ENCODE peak calls at places on chromosomes 5 and 9, in eight cellular contexts. O, B, Z, S, J, N, R and U are unnamed samples.

GRCh38 chr5:159908201-159908940 is 7.9 kb upstream of the ADRA1B start:
- DNase-seq in R (no peak), S (no peak), Z (no peak), B (no peak), J (no peak), O (no peak), N (no peak), U (no peak)

GRCh38 chr9:86515221-86515620 is 161.0 kb upstream of the TUT7 start:
- DNase-seq in B (no peak), Z (no peak), N (no peak), S (no peak), J (no peak), O (no peak), R (no peak), U (no peak)

GRCh38 chr5:84242286-84242685 is 142.4 kb downstream of the EDIL3 start:
- DNase-seq in R (no peak), Z (peak; percentile 63), N (no peak), S (no peak), J (no peak), B (no peak), O (no peak), U (no peak)

GRCh38 chr5:116300016-116300601 is 215.3 kb downstream of the COMMD10 start:
- DNase-seq in S (no peak), N (no peak), J (no peak), B (no peak), Z (peak; percentile 74), O (no peak), R (no peak), U (no peak)

GRCh38 chr9:12838546-12838945 is 63.7 kb downstream of the LURAP1L start:
- DNase-seq in S (no peak), R (no peak), N (no peak), Z (no peak), O (no peak), J (no peak), B (no peak), U (no peak)

GRCh38 chr9:124347968-124348358 is 67.3 kb downstream of the PSMB7 start:
- DNase-seq in J (no peak), Z (no peak), R (no peak), S (no peak), N (peak; percentile 30), B (no peak), O (no peak), U (no peak)

GRCh38 chr5:43117092-43117491 is 3.6 kb upstream of the ZNF131 start:
- DNase-seq in B (no peak), Z (no peak), O (no peak), R (no peak), S (no peak), N (no peak), J (no peak), U (no peak)

GRCh38 chr5:145479271-145479670 is 355.9 kb downstream of the PRELID2 start:
- DNase-seq in Z (no peak), N (no peak), J (no peak), R (no peak), S (no peak), O (no peak), B (no peak), U (no peak)

GRCh38 chr5:86971034-86971511 is 296.6 kb upstream of the RASA1 start:
- DNase-seq in N (no peak), Z (peak; percentile 68), J (peak; percentile 18), O (no peak), B (no peak), R (no peak), S (no peak), U (no peak)

GRCh38 chr5:8057764-8058163 is 188.8 kb downstream of the MTRR start:
- DNase-seq in R (peak; percentile 21), J (no peak), B (no peak), S (no peak), O (no peak), N (no peak), Z (peak; percentile 25), U (no peak)

GRCh38 chr5:172990776-172991175 is 7.2 kb downstream of the ATP6V0E1 start:
- DNase-seq in S (no peak), N (no peak), J (no peak), R (no peak), Z (no peak), B (no peak), O (no peak), U (no peak)

GRCh38 chr9:107528686-107529085 is 39.1 kb upstream of the KLF4 start:
- DNase-seq in Z (no peak), J (no peak), N (no peak), B (no peak), R (no peak), S (no peak), O (no peak), U (no peak)

DNA sequence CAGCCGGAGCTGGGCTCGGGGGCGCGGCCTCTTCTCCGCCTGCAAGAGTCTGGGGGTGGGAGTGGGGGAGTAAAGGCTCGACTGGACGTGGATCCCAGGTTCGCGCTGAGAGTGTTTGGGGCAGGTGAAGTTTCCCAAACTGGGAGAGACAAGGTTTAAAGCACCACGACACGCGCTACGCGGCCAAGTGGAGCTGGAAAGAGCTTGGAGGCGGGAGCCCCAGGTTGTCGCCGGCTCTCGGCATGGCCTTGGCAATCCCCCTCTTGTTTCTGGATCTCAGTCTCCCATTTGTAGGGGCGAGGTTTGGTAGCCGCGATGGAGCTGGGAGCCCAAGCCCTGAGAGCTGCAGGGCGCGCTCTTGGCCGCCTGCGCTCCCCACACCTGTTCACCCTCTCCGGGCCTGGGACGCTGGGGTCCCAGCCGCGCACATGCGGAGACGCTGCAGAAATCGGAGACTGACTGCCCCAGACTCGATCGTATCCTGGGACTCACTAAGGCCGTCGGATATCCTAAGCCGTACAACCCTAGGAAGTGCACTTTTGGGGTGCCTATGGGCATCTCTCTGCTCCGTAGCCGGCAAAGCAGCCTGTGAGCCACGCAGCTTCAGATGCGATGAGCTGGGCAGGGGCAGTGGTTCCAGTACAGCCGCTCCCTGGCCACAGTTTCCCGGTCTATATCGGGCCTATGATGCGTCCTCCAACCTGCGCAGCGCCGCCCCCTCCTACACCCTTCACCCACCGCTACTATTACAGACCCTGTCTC is 937 bp downstream of the TMOD1 start:
- DNase-seq in Z (no peak), J (no peak), N (peak; percentile 81), O (no peak), S (peak; percentile 51), B (peak; percentile 54), R (peak; percentile 28), U (no peak)
- TF ChIP-seq CTCF in Z (no peak), J (no peak), N (no peak), O (no peak), S (no peak), B (no peak), R (no peak), U (no peak)

GRCh38 chr5:32506809-32507208 is 62.3 kb upstream of the ZFR start:
- DNase-seq in Z (peak; percentile 95), S (peak; percentile 37), R (peak; percentile 6), B (no peak), O (no peak), N (no peak), J (no peak), U (no peak)
- H3K27me3 ChIP-seq in Z (no peaks in the 10 kb centered on the region), S (no peaks in the 10 kb centered on the region), R (no peaks in the 10 kb centered on the region), B (peaks cover 13% of the 10 kb centered on the region), O (no peaks in the 10 kb centered on the region), N (no peaks in the 10 kb centered on the region), J (peaks cover 17% of the 10 kb centered on the region), U (no peaks in the 10 kb centered on the region)

GRCh38 chr9:88748566-88749238 is 213.7 kb downstream of the NXNL2 start:
- DNase-seq in N (peak; percentile 75), Z (no peak), B (no peak), J (no peak), R (peak; percentile 26), O (no peak), S (peak; percentile 69), U (no peak)
- H3K27ac ChIP-seq in N (peak overlapping the region; percentile 50), Z (no peak overlapping the region), B (no peak overlapping the region), J (no peak overlapping the region), R (peak overlapping the region; percentile 45), O (peak overlapping the region; percentile 49), S (peak overlapping the region; percentile 62), U (no peak overlapping the region)

GRCh38 chr9:132699926-132700325 is 29.7 kb downstream of the GTF3C4 start:
- DNase-seq in S (no peak), R (no peak), B (no peak), N (no peak), Z (no peak), O (no peak), J (no peak), U (no peak)

GRCh38 chr9:132698989-132699388 is 28.7 kb downstream of the GTF3C4 start:
- DNase-seq in B (no peak), J (no peak), Z (no peak), R (no peak), O (peak; percentile 48), N (no peak), S (no peak), U (no peak)

GRCh38 chr9:132697230-132697629 is 27.0 kb downstream of the GTF3C4 start:
- DNase-seq in B (no peak), O (no peak), Z (no peak), J (peak; percentile 13), N (no peak), R (no peak), S (no peak), U (no peak)

GRCh38 chr9:132694144-132694543 is 23.9 kb downstream of the GTF3C4 start:
- DNase-seq in B (peak; percentile 33), J (no peak), S (no peak), N (no peak), R (no peak), Z (peak; percentile 17), O (no peak), U (no peak)
- TF ChIP-seq CTCF in B (peak; percentile 71), J (peak; percentile 24), S (no peak), N (no peak), R (no peak), Z (peak; percentile 41), O (no peak), U (peak; percentile 14)

GRCh38 chr9:116165912-116166311 is 12.3 kb downstream of the PAPPA start:
- DNase-seq in B (no peak), N (no peak), O (no peak), R (no peak), S (no peak), Z (no peak), J (no peak), U (no peak)

GRCh38 chr9:116162241-116162781 is 8.7 kb downstream of the PAPPA start:
- DNase-seq in R (no peak), J (no peak), N (no peak), B (no peak), S (no peak), O (no peak), Z (no peak), U (no peak)

GRCh38 chr9:116166713-116167112 is 13.1 kb downstream of the PAPPA start:
- DNase-seq in J (no peak), O (no peak), N (no peak), B (no peak), S (no peak), Z (peak; percentile 26), R (no peak), U (no peak)

GRCh38 chr9:116160676-116161571 is 7.3 kb downstream of the PAPPA start:
- DNase-seq in N (no peak), R (no peak), O (no peak), J (no peak), Z (no peak), B (no peak), S (no peak), U (no peak)

GRCh38 chr9:116163293-116164055 is 9.9 kb downstream of the PAPPA start:
- DNase-seq in N (peak; percentile 41), R (no peak), B (no peak), S (no peak), J (no peak), O (no peak), Z (peak; percentile 49), U (no peak)
- H3K27me3 ChIP-seq in N (no peaks in the 10 kb centered on the region), R (no peaks in the 10 kb centered on the region), B (no peaks in the 10 kb centered on the region), S (no peaks in the 10 kb centered on the region), J (peaks cover 36% of the 10 kb centered on the region), O (no peaks in the 10 kb centered on the region), Z (no peaks in the 10 kb centered on the region), U (peaks cover 11% of the 10 kb centered on the region)

GRCh38 chr5:119452060-119452372 is 281 bp upstream of the HSD17B4 start:
- DNase-seq in Z (no peak), J (no peak), B (no peak), R (no peak), S (no peak), N (no peak), O (no peak), U (no peak)
- H3K27ac ChIP-seq in Z (no peak overlapping the region), J (no peak overlapping the region), B (peak overlapping the region; percentile 94), R (peak overlapping the region; percentile 98), S (peak overlapping the region; percentile 85), N (peak overlapping the region; percentile 91), O (peak overlapping the region; percentile 91), U (peak overlapping the region; percentile 80)